ENCODE peak calls at places on chromosomes 12 and 14, in nine cellular contexts. C, B, N, K, O, F, D, T and L are unnamed samples.

GRCh38 chr12:105469701-105470100 is 139.2 kb downstream of the C12orf75 start:
- DNase-seq in C (no peak), B (no peak), N (no peak), K (no peak), O (no peak), F (no peak), D (no peak), T (no peak), L (no peak)

GRCh38 chr12:49903700-49904423 is at the start of gene FAIM2:
- DNase-seq in C (no peak), B (peak), N (no peak), K (peak), O (peak), F (peak), D (no peak), T (no peak), L (peak)

GRCh38 chr14:22375321-22375930 is 213.6 kb downstream of the DAD1 start:
- DNase-seq in C (peak), B (peak), N (no peak), K (no peak), O (peak), F (no peak), D (peak), T (peak), L (peak)

GRCh38 chr12:94545937-94546771 is 86.5 kb upstream of the CEP83 start:
- DNase-seq in C (peak), B (peak), N (no peak), K (no peak), O (peak), F (no peak), D (peak), T (peak), L (peak)

GRCh38 chr14:48333221-48333910 is 658.0 kb upstream of the MDGA2 start:
- DNase-seq in C (peak), B (no peak), N (no peak), K (no peak), O (no peak), F (no peak), D (no peak), T (no peak), L (no peak)

GRCh38 chr14:92759300-92759678 is 10.9 kb upstream of the LGMN start:
- DNase-seq in C (peak), B (no peak), N (no peak), K (no peak), O (no peak), F (no peak), D (no peak), T (no peak), L (peak)

GRCh38 chr14:67187826-67188225 is 1.4 kb upstream of the GARIN2 start:
- DNase-seq in C (peak), B (peak), N (no peak), K (no peak), O (peak), F (no peak), D (no peak), T (no peak), L (peak)

GRCh38 chr12:79688376-79689040 is 2.3 kb downstream of the PAWR start:
- DNase-seq in C (peak), B (no peak), N (no peak), K (no peak), O (no peak), F (no peak), D (no peak), T (no peak), L (peak)

GRCh38 chr12:74015118-74015517 is 522.5 kb upstream of the ATXN7L3B start:
- DNase-seq in C (no peak), B (no peak), N (no peak), K (no peak), O (no peak), F (no peak), D (no peak), T (no peak), L (no peak)

GRCh38 chr14:72463291-72463866 is 430.5 kb downstream of the DPF3 start:
- DNase-seq in C (peak), B (no peak), N (no peak), K (no peak), O (no peak), F (no peak), D (no peak), T (no peak), L (peak)

GRCh38 chr12:74337951-74338350 is 199.7 kb upstream of the ATXN7L3B start:
- DNase-seq in C (peak), B (no peak), N (no peak), K (no peak), O (peak), F (no peak), D (no peak), T (no peak), L (peak)

GRCh38 chr14:42047421-42048045 is 440.9 kb downstream of the LRFN5 start:
- DNase-seq in C (no peak), B (no peak), N (no peak), K (no peak), O (no peak), F (no peak), D (no peak), T (no peak), L (no peak)

GRCh38 chr14:32453857-32454810 is 125.0 kb downstream of the AKAP6 start:
- DNase-seq in C (no peak), B (no peak), N (no peak), K (no peak), O (no peak), F (no peak), D (no peak), T (no peak), L (no peak)

GRCh38 chr14:81301371-81301770 is 80.6 kb upstream of the GTF2A1 start:
- DNase-seq in C (no peak), B (no peak), N (no peak), K (no peak), O (no peak), F (no peak), D (no peak), T (no peak), L (no peak)

GRCh38 chr14:76152333-76152681 is 585 bp downstream of the GPATCH2L start:
- DNase-seq in C (peak), B (peak), N (peak), K (peak), O (peak), F (peak), D (peak), T (peak), L (peak)